ENCODE peak calls at places on chromosomes 13 and 19, in nine cellular contexts. One of them, this sample, is unnamed.

GRCh38 chr13:106361621-106362020 is 173.8 kb downstream of the EFNB2 start:
- DNase-seq in endothelial cell: no peak
- DNase-seq in iris pigment epithelial cell: no peak
- DNase-seq in erythroblast: no peak
- DNase-seq in WTC11: no peak
- DNase-seq in OCI-M1: no peak
- DNase-seq in A549: no peak
- DNase-seq in Calu3: no peak
- DNase-seq in HS-5: no peak
- DNase-seq in this sample: no peak

GRCh38 chr13:37954191-37954590 is 84.6 kb upstream of the TRPC4 start:
- DNase-seq in iris pigment epithelial cell: no peak
- DNase-seq in WTC11: no peak
- DNase-seq in erythroblast: no peak
- DNase-seq in A549: no peak
- DNase-seq in OCI-M1: no peak
- DNase-seq in HS-5: no peak
- DNase-seq in endothelial cell: no peak
- DNase-seq in Calu3: peak
- DNase-seq in this sample: no peak

GRCh38 chr13:95281258-95281602 is 20.0 kb downstream of the ABCC4 start:
- DNase-seq in HS-5: no peak
- DNase-seq in erythroblast: no peak
- DNase-seq in A549: no peak
- DNase-seq in Calu3: no peak
- DNase-seq in endothelial cell: no peak
- DNase-seq in OCI-M1: no peak
- DNase-seq in WTC11: no peak
- DNase-seq in iris pigment epithelial cell: no peak
- DNase-seq in this sample: no peak

GRCh38 chr13:110396476-110396875 is 89.4 kb downstream of the COL4A2 start:
- DNase-seq in endothelial cell: no peak
- DNase-seq in WTC11: no peak
- DNase-seq in A549: no peak
- DNase-seq in iris pigment epithelial cell: no peak
- DNase-seq in HS-5: no peak
- DNase-seq in Calu3: no peak
- DNase-seq in OCI-M1: no peak
- DNase-seq in erythroblast: no peak
- DNase-seq in this sample: no peak

GRCh38 chr13:100707818-100708740 is 33.5 kb upstream of the TMTC4 start:
- DNase-seq in Calu3: no peak
- DNase-seq in endothelial cell: no peak
- DNase-seq in OCI-M1: no peak
- DNase-seq in HS-5: no peak
- DNase-seq in WTC11: no peak
- DNase-seq in iris pigment epithelial cell: peak
- DNase-seq in A549: no peak
- DNase-seq in erythroblast: no peak
- DNase-seq in this sample: no peak

GRCh38 chr19:52600639-52601024 is 30.5 kb downstream of the ZNF701 start:
- DNase-seq in HS-5: no peak
- DNase-seq in Calu3: no peak
- DNase-seq in OCI-M1: no peak
- DNase-seq in iris pigment epithelial cell: peak
- DNase-seq in WTC11: peak
- DNase-seq in erythroblast: peak
- DNase-seq in A549: no peak
- DNase-seq in endothelial cell: peak
- DNase-seq in this sample: no peak

GRCh38 chr13:40777166-40777956 is 6.4 kb upstream of the MRPS31 start:
- DNase-seq in iris pigment epithelial cell: peak
- DNase-seq in OCI-M1: peak
- DNase-seq in WTC11: peak
- DNase-seq in endothelial cell: peak
- DNase-seq in HS-5: no peak
- DNase-seq in erythroblast: peak
- DNase-seq in A549: peak
- DNase-seq in Calu3: peak
- DNase-seq in this sample: peak

GRCh38 chr13:74669149-74669548 is 534.9 kb upstream of the KLF12 start:
- DNase-seq in iris pigment epithelial cell: no peak
- DNase-seq in Calu3: no peak
- DNase-seq in A549: no peak
- DNase-seq in erythroblast: no peak
- DNase-seq in endothelial cell: no peak
- DNase-seq in HS-5: no peak
- DNase-seq in OCI-M1: no peak
- DNase-seq in WTC11: no peak
- DNase-seq in this sample: no peak

GRCh38 chr19:30731596-30731995 is 359.4 kb downstream of the ZNF536 start:
- DNase-seq in A549: no peak
- DNase-seq in HS-5: no peak
- DNase-seq in erythroblast: no peak
- DNase-seq in endothelial cell: no peak
- DNase-seq in WTC11: no peak
- DNase-seq in OCI-M1: no peak
- DNase-seq in Calu3: no peak
- DNase-seq in iris pigment epithelial cell: no peak
- DNase-seq in this sample: no peak

GRCh38 chr19:16883518-16883917 is 5.3 kb upstream of the F2RL3 start:
- DNase-seq in iris pigment epithelial cell: no peak
- DNase-seq in OCI-M1: no peak
- DNase-seq in HS-5: no peak
- DNase-seq in erythroblast: no peak
- DNase-seq in endothelial cell: no peak
- DNase-seq in A549: no peak
- DNase-seq in Calu3: no peak
- DNase-seq in WTC11: no peak
- DNase-seq in this sample: no peak

GRCh38 chr13:97437729-97438128 is 3.8 kb downstream of the RAP2A start:
- DNase-seq in Calu3: no peak
- DNase-seq in A549: no peak
- DNase-seq in iris pigment epithelial cell: no peak
- DNase-seq in HS-5: no peak
- DNase-seq in endothelial cell: no peak
- DNase-seq in erythroblast: no peak
- DNase-seq in WTC11: no peak
- DNase-seq in OCI-M1: no peak
- DNase-seq in this sample: no peak

GRCh38 chr19:3328743-3329142 is 37.6 kb upstream of the NFIC start:
- DNase-seq in erythroblast: no peak
- DNase-seq in HS-5: no peak
- DNase-seq in endothelial cell: no peak
- DNase-seq in Calu3: no peak
- DNase-seq in OCI-M1: no peak
- DNase-seq in WTC11: no peak
- DNase-seq in iris pigment epithelial cell: no peak
- DNase-seq in A549: no peak
- DNase-seq in this sample: no peak

GRCh38 chr19:49573009-49573408 is 7.3 kb downstream of the NOSIP start:
- DNase-seq in WTC11: no peak
- DNase-seq in A549: no peak
- DNase-seq in Calu3: no peak
- DNase-seq in endothelial cell: no peak
- DNase-seq in iris pigment epithelial cell: no peak
- DNase-seq in OCI-M1: no peak
- DNase-seq in erythroblast: no peak
- DNase-seq in HS-5: no peak
- DNase-seq in this sample: no peak

GRCh38 chr19:38251564-38252051 is 4.6 kb downstream of the PPP1R14A start:
- DNase-seq in HS-5: no peak
- DNase-seq in WTC11: no peak
- DNase-seq in OCI-M1: no peak
- DNase-seq in A549: no peak
- DNase-seq in Calu3: no peak
- DNase-seq in iris pigment epithelial cell: no peak
- DNase-seq in endothelial cell: no peak
- DNase-seq in erythroblast: no peak
- DNase-seq in this sample: no peak

GRCh38 chr13:33640832-33641231 is 177.1 kb upstream of the RFC3 start:
- DNase-seq in HS-5: no peak
- DNase-seq in erythroblast: no peak
- DNase-seq in A549: no peak
- DNase-seq in Calu3: no peak
- DNase-seq in iris pigment epithelial cell: peak
- DNase-seq in endothelial cell: no peak
- DNase-seq in WTC11: no peak
- DNase-seq in OCI-M1: no peak
- DNase-seq in this sample: no peak

GRCh38 chr13:42041017-42041683 is 7.3 kb upstream of the DGKH start:
- DNase-seq in erythroblast: peak
- DNase-seq in endothelial cell: peak
- DNase-seq in WTC11: peak
- DNase-seq in iris pigment epithelial cell: peak
- DNase-seq in A549: peak
- DNase-seq in OCI-M1: no peak
- DNase-seq in HS-5: peak
- DNase-seq in Calu3: peak
- DNase-seq in this sample: peak

GRCh38 chr19:48821633-48822032 is 10.8 kb upstream of the BCAT2 start:
- DNase-seq in OCI-M1: no peak
- DNase-seq in Calu3: no peak
- DNase-seq in WTC11: no peak
- DNase-seq in A549: no peak
- DNase-seq in HS-5: no peak
- DNase-seq in endothelial cell: no peak
- DNase-seq in erythroblast: no peak
- DNase-seq in iris pigment epithelial cell: no peak
- DNase-seq in this sample: no peak

GRCh38 chr19:58056861-58057260 is 2.2 kb upstream of the ZNF135 start:
- DNase-seq in A549: no peak
- DNase-seq in endothelial cell: no peak
- DNase-seq in OCI-M1: no peak
- DNase-seq in Calu3: no peak
- DNase-seq in HS-5: no peak
- DNase-seq in iris pigment epithelial cell: no peak
- DNase-seq in WTC11: no peak
- DNase-seq in erythroblast: no peak
- DNase-seq in this sample: no peak

GRCh38 chr19:13299838-13300237 is 149.6 kb downstream of the IER2 start:
- DNase-seq in OCI-M1: no peak
- DNase-seq in WTC11: peak
- DNase-seq in A549: no peak
- DNase-seq in erythroblast: no peak
- DNase-seq in iris pigment epithelial cell: no peak
- DNase-seq in endothelial cell: no peak
- DNase-seq in HS-5: no peak
- DNase-seq in Calu3: no peak
- DNase-seq in this sample: no peak

GRCh38 chr13:112113355-112113754 is 46.4 kb downstream of the SOX1 start:
- DNase-seq in HS-5: no peak
- DNase-seq in Calu3: no peak
- DNase-seq in erythroblast: no peak
- DNase-seq in WTC11: no peak
- DNase-seq in iris pigment epithelial cell: no peak
- DNase-seq in A549: no peak
- DNase-seq in OCI-M1: no peak
- DNase-seq in endothelial cell: no peak
- DNase-seq in this sample: no peak

GRCh38 chr19:4414800-4415251 is 12.4 kb downstream of the CHAF1A start:
- DNase-seq in erythroblast: no peak
- DNase-seq in endothelial cell: no peak
- DNase-seq in WTC11: no peak
- DNase-seq in A549: no peak
- DNase-seq in iris pigment epithelial cell: peak
- DNase-seq in OCI-M1: no peak
- DNase-seq in HS-5: no peak
- DNase-seq in Calu3: no peak
- DNase-seq in this sample: no peak